ENCODE peak calls at places on chromosomes 4 and X, in ten cellular contexts. A is aorta; N is NCI-H1436; I is EL; Q is CD4-positive, alpha-beta T cell; X is frontal cortex; H is RCC 7860; Y is posterior cingulate gyrus; L is neural crest cell; Z is stimulated activated CD4-positive, alpha-beta T cell treated with anti-CD3 and anti-CD28 coated beads, Interleukin-1b, Interleukin-23, amount 100 ng/mL, for 24 hours. R is an unnamed sample.

GRCh38 chrX:138921031-138921430 is 209.5 kb upstream of the FGF13 start:
- DNase-seq in I (no peak), Y (no peak), X (no peak), H (no peak), A (no peak), L (no peak), Q (no peak), Z (no peak), N (no peak), R (no peak)

GRCh38 chr4:69984030-69984443 is 11.7 kb upstream of the STATH start:
- DNase-seq in Y (no peak), Q (no peak), Z (no peak), N (peak; percentile 60), H (no peak), A (peak; percentile 39), X (no peak), I (no peak), L (no peak), R (peak; percentile 21)

GRCh38 chr4:172573899-172574298 is 594.7 kb upstream of the GALNT7 start:
- DNase-seq in L (no peak), Z (no peak), H (no peak), A (no peak), X (no peak), I (no peak), Q (no peak), Y (no peak), N (no peak), R (no peak)

GRCh38 chr4:124768596-124768995 is 56.1 kb upstream of the ANKRD50 start:
- DNase-seq in L (no peak), X (no peak), N (no peak), I (no peak), H (no peak), Y (no peak), A (no peak), Q (no peak), Z (no peak), R (no peak)

GRCh38 chr4:147345662-147346061 is 135.2 kb upstream of the EDNRA start:
- DNase-seq in N (no peak), I (no peak), L (no peak), A (no peak), Z (no peak), X (no peak), Y (no peak), Q (no peak), H (peak; percentile 3), R (no peak)

GRCh38 chrX:38890963-38891362 is 89.7 kb downstream of the MID1IP1 start:
- DNase-seq in H (no peak), N (no peak), A (no peak), X (no peak), Y (no peak), L (no peak), Q (no peak), I (no peak), Z (no peak), R (no peak)

GRCh38 chr4:26086621-26087068 is 172.6 kb downstream of the SMIM20 start:
- DNase-seq in A (no peak), L (no peak), Q (no peak), X (no peak), N (no peak), I (no peak), H (no peak), Z (no peak), Y (no peak), R (no peak)

GRCh38 chr4:5125326-5125725 is 74.0 kb downstream of the STK32B start:
- DNase-seq in L (no peak), X (no peak), I (no peak), Z (no peak), Y (no peak), A (no peak), Q (no peak), H (no peak), N (peak; percentile 31), R (no peak)

GRCh38 chr4:80454040-80454439 is 118.5 kb downstream of the CFAP299 start:
- DNase-seq in I (peak; percentile 33), L (no peak), H (peak; percentile 58), Y (no peak), Z (no peak), Q (no peak), X (no peak), A (no peak), N (no peak), R (no peak)

GRCh38 chr4:40369437-40370278 is 34.5 kb downstream of the CHRNA9 start:
- DNase-seq in A (no peak), H (no peak), Z (no peak), N (no peak), Q (no peak), X (no peak), Y (no peak), I (no peak), L (no peak), R (no peak)

GRCh38 chr4:19803406-19803805 is 448.3 kb upstream of the SLIT2 start:
- DNase-seq in H (peak; percentile 38), X (no peak), N (no peak), A (no peak), I (peak; percentile 58), Q (no peak), Z (no peak), Y (no peak), L (no peak), R (no peak)

GRCh38 chr4:82710202-82710929 is 88.2 kb downstream of the SCD5 start:
- DNase-seq in X (no peak), Q (no peak), H (no peak), Y (peak; percentile 48), I (no peak), N (no peak), Z (no peak), A (no peak), L (peak; percentile 26), R (no peak)

GRCh38 chr4:186297013-186297645 is 31.1 kb downstream of the F11 start:
- DNase-seq in N (no peak), I (peak; percentile 54), X (peak; percentile 54), Y (no peak), Q (no peak), L (no peak), Z (no peak), H (peak; percentile 5), A (no peak), R (peak; percentile 38)

GRCh38 chr4:105145913-105146285 is 777 bp upstream of the TET2 start:
- DNase-seq in I (no peak), A (peak; percentile 81), X (no peak), Z (peak; percentile 11), N (peak; percentile 29), L (no peak), Y (peak; percentile 25), Q (peak; percentile 44), H (no peak), R (no peak)

GRCh38 chrX:94751611-94752010 is 1077.6 kb downstream of the FAM133A start:
- DNase-seq in Z (no peak), I (no peak), N (no peak), A (no peak), Y (no peak), L (no peak), Q (no peak), H (no peak), X (no peak), R (no peak)

GRCh38 chr4:101071241-101071640 is 276.1 kb downstream of the PPP3CA start:
- DNase-seq in L (no peak), X (no peak), A (no peak), I (no peak), Q (no peak), H (no peak), Y (no peak), N (no peak), Z (no peak), R (no peak)

GRCh38 chrX:143837444-143837843 is 46.4 kb upstream of the UBE2NL start:
- DNase-seq in Y (no peak), H (no peak), Q (no peak), I (no peak), N (no peak), X (no peak), L (no peak), Z (no peak), A (no peak), R (no peak)

GRCh38 chr4:337932-338758 is 531 bp downstream of the ZNF141 start:
- DNase-seq in Z (no peak), A (peak; percentile 88), Q (peak; percentile 56), I (peak; percentile 41), N (no peak), H (no peak), Y (peak; percentile 18), L (peak; percentile 26), X (no peak), R (peak; percentile 10)

GRCh38 chr4:54099959-54100606 is at the start of gene GSX2:
- DNase-seq in H (no peak), N (peak; percentile 14), Y (no peak), A (peak; percentile 85), Z (no peak), Q (no peak), L (no peak), I (peak; percentile 40), X (no peak), R (no peak)

GRCh38 chrX:72201836-72202536 is 20.4 kb downstream of the PIN4 start:
- DNase-seq in Q (no peak), L (no peak), I (peak; percentile 78), H (peak; percentile 33), Z (no peak), X (no peak), Y (no peak), N (no peak), A (no peak), R (no peak)

GRCh38 chr4:187302456-187302855 is 578.8 kb upstream of the FAT1 start:
- DNase-seq in H (no peak), X (no peak), Y (no peak), Q (no peak), L (no peak), I (peak; percentile 26), N (no peak), A (no peak), Z (no peak), R (no peak)

GRCh38 chr4:1821679-1822567 is 28.8 kb downstream of the FGFR3 start:
- DNase-seq in Y (no peak), A (no peak), Z (no peak), N (no peak), I (no peak), Q (no peak), L (no peak), H (no peak), X (no peak), R (no peak)

R was measured in brain pericyte.